ENCODE peak calls at places on chromosomes 3 and 15, in five cellular contexts. X is spleen, R is right cardiac atrium, F is astrocyte of the spinal cord, Z is caudate nucleus. T is an unnamed sample.

GRCh38 chr3:87855626-87856025 is 203.2 kb downstream of the CGGBP1 start:
- DNase-seq in X (no peak), R (no peak), F (peak), Z (no peak), T (no peak)

GRCh38 chr15:80695099-80695910 is at the start of gene ABHD17C:
- DNase-seq in X (peak), R (peak), F (peak), Z (peak), T (peak)

GRCh38 chr3:12440927-12441326 is 43.4 kb upstream of the TSEN2 start:
- DNase-seq in X (no peak), R (peak), F (peak), Z (no peak), T (no peak)

GRCh38 chr3:150232992-150233451 is 175.1 kb upstream of the TSC22D2 start:
- DNase-seq in X (no peak), R (peak), F (peak), Z (no peak), T (no peak)

GRCh38 chr3:143000525-143000924 is 845 bp upstream of the U2SURP start:
- DNase-seq in X (no peak), R (no peak), F (peak), Z (no peak), T (no peak)

GRCh38 chr15:80559761-80560160 is 135.3 kb upstream of the ABHD17C start:
- DNase-seq in X (no peak), R (no peak), F (no peak), Z (no peak), T (no peak)

GRCh38 chr3:63912768-63913588 is 795 bp upstream of the SCAANT1 start:
- DNase-seq in X (peak), R (peak), F (peak), Z (peak), T (peak)

GRCh38 chr3:120532969-120533368 is 63.2 kb upstream of the NDUFB4 start:
- DNase-seq in X (no peak), R (no peak), F (no peak), Z (no peak), T (no peak)

GRCh38 chr15:49558924-49559323 is 61.7 kb downstream of the FAM227B start:
- DNase-seq in X (no peak), R (no peak), F (no peak), Z (no peak), T (no peak)

GRCh38 chr15:41042851-41043250 is 73.2 kb downstream of the INO80 start:
- DNase-seq in X (no peak), R (no peak), F (no peak), Z (no peak), T (no peak)

GRCh38 chr3:79167651-79168416 is 600.0 kb downstream of the ROBO1 start:
- DNase-seq in X (no peak), R (no peak), F (peak), Z (no peak), T (no peak)

GRCh38 chr3:38205472-38205805 is 40.1 kb downstream of the OXSR1 start:
- DNase-seq in X (no peak), R (no peak), F (no peak), Z (no peak), T (peak)

GRCh38 chr15:68888419-68888818 is 41.9 kb upstream of the SPESP1 start:
- DNase-seq in X (no peak), R (no peak), F (no peak), Z (no peak), T (peak)

GRCh38 chr3:15051531-15051930 is 13.6 kb downstream of the MRPS25 start:
- DNase-seq in X (peak), R (no peak), F (peak), Z (no peak), T (peak)

GRCh38 chr15:25181290-25182097 is 226.7 kb downstream of the SNRPN start:
- DNase-seq in X (peak), R (peak), F (no peak), Z (no peak), T (no peak)

GRCh38 chr3:7285502-7285901 is 424.6 kb downstream of the GRM7 start:
- DNase-seq in X (no peak), R (no peak), F (no peak), Z (no peak), T (no peak)

GRCh38 chr15:59400103-59400813 is 27.6 kb upstream of the MYO1E start:
- DNase-seq in X (peak), R (no peak), F (no peak), Z (no peak), T (no peak)

GRCh38 chr15:44668925-44669324 is 5.5 kb upstream of the SPG11 start:
- DNase-seq in X (no peak), R (no peak), F (no peak), Z (no peak), T (no peak)

GRCh38 chr3:132911741-132912415 is 126.3 kb upstream of the TMEM108 start:
- DNase-seq in X (no peak), R (no peak), F (peak), Z (no peak), T (no peak)

GRCh38 chr3:60010778-60011177 is 961.0 kb upstream of the CFAP20DC start:
- DNase-seq in X (no peak), R (no peak), F (no peak), Z (no peak), T (peak)

GRCh38 chr15:50353999-50354837 is 780 bp downstream of the GABPB1 start:
- DNase-seq in X (peak), R (peak), F (peak), Z (no peak), T (peak)

GRCh38 chr3:127720985-127721384 is 48.2 kb downstream of the ABTB1 start:
- DNase-seq in X (peak), R (no peak), F (no peak), Z (no peak), T (no peak)

GRCh38 chr15:42444415-42445063 is 46.4 kb downstream of the ZNF106 start:
- DNase-seq in X (no peak), R (no peak), F (no peak), Z (no peak), T (no peak)

GRCh38 chr3:120566243-120566980 is 29.7 kb upstream of the NDUFB4 start:
- DNase-seq in X (no peak), R (no peak), F (no peak), Z (no peak), T (no peak)

GRCh38 chr3:113634782-113635474 is 61.5 kb downstream of the USF3 start:
- DNase-seq in X (no peak), R (no peak), F (no peak), Z (no peak), T (no peak)

GRCh38 chr3:13217736-13218540 is 144.7 kb upstream of the IQSEC1 start:
- DNase-seq in X (no peak), R (no peak), F (peak), Z (no peak), T (no peak)

T was measured in activated T-cell treated with anti-CD3 and anti-CD28 coated beads, Interleukin-2, amount 50 U/mL, for 48 hours.